ENCODE peak calls at places on chromosomes 2 and 18, in nine cellular contexts. F, U, T, Y, N, L, W, M and R are unnamed samples.
A peak's percentile ranks its signal among the peaks of the same experiment; 100 is the strongest.

GRCh38 chr2:127721978-127722355 is 20.7 kb downstream of the SFT2D3 start:
- DNase-seq in T (no peak), F (no peak), W (no peak), U (peak; percentile 60), M (no peak), L (peak; percentile 74), Y (no peak), N (no peak), R (no peak)

GRCh38 chr2:85215074-85216050 is 82.2 kb downstream of the TCF7L1 start:
- DNase-seq in Y (no peak), M (no peak), W (no peak), U (no peak), N (peak; percentile 95), F (no peak), L (no peak), T (peak; percentile 6), R (no peak)

GRCh38 chr2:190352668-190353536 is 9.5 kb downstream of the INPP1 start:
- DNase-seq in L (no peak), N (no peak), M (no peak), Y (no peak), U (no peak), T (no peak), F (no peak), W (no peak), R (no peak)

GRCh38 chr18:49168970-49169619 is 218.3 kb upstream of the SMAD7 start:
- DNase-seq in M (peak; percentile 74), U (no peak), F (no peak), T (no peak), W (no peak), Y (no peak), N (no peak), L (no peak), R (no peak)

GRCh38 chr18:35732134-35732533 is 150.6 kb downstream of the GALNT1 start:
- DNase-seq in N (no peak), Y (no peak), M (no peak), F (no peak), L (no peak), T (no peak), W (no peak), U (no peak), R (no peak)

GRCh38 chr2:120775261-120775660 is 39.6 kb downstream of the GLI2 start:
- DNase-seq in Y (no peak), W (no peak), M (no peak), U (no peak), F (peak; percentile 28), L (no peak), T (no peak), N (no peak), R (no peak)

GRCh38 chr2:31384771-31385276 is 29.7 kb downstream of the XDH start:
- DNase-seq in L (peak; percentile 91), U (peak; percentile 99), M (no peak), Y (no peak), F (no peak), N (peak; percentile 93), W (no peak), T (no peak), R (no peak)

GRCh38 chr2:107743274-107743673 is 83.4 kb upstream of the RGPD4 start:
- DNase-seq in T (no peak), N (no peak), U (no peak), L (no peak), F (no peak), M (no peak), Y (no peak), W (no peak), R (no peak)

GRCh38 chr2:39050109-39050508 is 70.7 kb downstream of the SOS1 start:
- DNase-seq in T (no peak), W (no peak), F (no peak), U (no peak), Y (no peak), L (no peak), M (no peak), N (no peak), R (no peak)

GRCh38 chr2:8544168-8544785 is 137.6 kb upstream of the ID2 start:
- DNase-seq in F (no peak), L (no peak), M (no peak), N (no peak), Y (no peak), T (no peak), U (no peak), W (no peak), R (no peak)

GRCh38 chr2:127280693-127281092 is 13.3 kb downstream of the ERCC3 start:
- DNase-seq in L (no peak), M (no peak), W (no peak), U (no peak), Y (no peak), T (no peak), N (no peak), F (no peak), R (no peak)

GRCh38 chr18:47215554-47216138 is 35.8 kb downstream of the SKOR2 start:
- DNase-seq in F (no peak), U (no peak), L (peak; percentile 26), T (peak; percentile 15), N (peak; percentile 61), Y (peak; percentile 37), M (peak; percentile 3), W (peak; percentile 41), R (no peak)

GRCh38 chr2:109422071-109422757 is 191.6 kb downstream of the SEPTIN10 start:
- DNase-seq in Y (no peak), T (no peak), L (no peak), U (no peak), F (peak; percentile 29), W (no peak), N (peak; percentile 21), M (no peak), R (no peak)

GRCh38 chr18:55862693-55863485 is 274.9 kb upstream of the TCF4 start:
- DNase-seq in T (no peak), W (no peak), F (no peak), L (no peak), N (no peak), M (no peak), Y (no peak), U (no peak), R (no peak)

DNA sequence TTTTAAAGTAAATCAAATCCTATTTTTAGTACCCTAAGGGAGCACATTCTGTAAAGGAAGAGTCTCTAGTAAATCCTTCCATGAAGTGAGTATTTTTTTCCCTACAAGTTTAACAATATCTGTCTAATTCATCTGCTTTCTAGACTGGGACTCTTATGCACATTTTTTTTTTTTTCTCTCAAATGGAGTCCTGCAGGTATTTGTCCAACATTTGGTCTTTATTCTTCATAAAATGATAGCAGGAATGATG is 33.8 kb downstream of the MYCN start:
- DNase-seq in U (no peak), N (no peak), Y (no peak), F (no peak), L (no peak), M (no peak), T (no peak), W (no peak), R (no peak)
- H3K27ac ChIP-seq in U (no peak overlapping the region), N (no peak overlapping the region), Y (no peak overlapping the region), F (no peak overlapping the region), L (no peak overlapping the region), M (no peak overlapping the region), T (no peak overlapping the region), W (no peak overlapping the region), R (no peak overlapping the region)

GRCh38 chr2:195359043-195359735 is 297.8 kb upstream of the SLC39A10 start:
- DNase-seq in Y (no peak), T (no peak), M (no peak), W (no peak), N (no peak), L (no peak), F (no peak), U (no peak), R (no peak)

GRCh38 chr2:195364015-195364965 is 292.7 kb upstream of the SLC39A10 start:
- DNase-seq in U (no peak), F (no peak), Y (no peak), W (no peak), L (peak; percentile 56), N (peak; percentile 65), M (no peak), T (no peak), R (no peak)

GRCh38 chr2:195367713-195368529 is 289.1 kb upstream of the SLC39A10 start:
- DNase-seq in Y (no peak), N (no peak), L (no peak), T (no peak), F (no peak), U (no peak), M (no peak), W (no peak), R (no peak)

GRCh38 chr2:195360242-195360641 is 296.8 kb upstream of the SLC39A10 start:
- DNase-seq in T (no peak), N (no peak), U (no peak), Y (no peak), F (no peak), M (no peak), W (no peak), L (no peak), R (no peak)

DNA sequence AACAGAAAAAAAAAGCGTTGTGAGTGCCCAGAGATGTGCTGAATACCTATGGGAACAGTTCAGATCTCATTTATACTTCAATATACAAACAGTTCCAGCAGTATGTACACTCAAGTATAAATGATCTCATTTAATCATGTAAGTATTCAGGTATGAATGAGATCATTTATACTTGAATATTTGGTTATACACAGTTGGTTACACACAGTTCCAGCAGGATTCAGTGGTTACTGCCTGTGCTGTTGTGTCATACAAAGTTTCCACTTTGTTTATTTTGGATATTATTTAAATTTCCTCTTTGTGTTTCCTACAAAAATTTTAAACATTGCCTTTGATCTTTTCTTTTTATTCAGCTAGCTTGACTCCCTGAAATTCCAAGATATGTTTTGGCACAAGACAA is 293.5 kb upstream of the SLC39A10 start:
- DNase-seq in M (no peak), W (no peak), F (no peak), U (no peak), L (no peak), Y (no peak), T (no peak), N (peak; percentile 43), R (no peak)
- H3K27ac ChIP-seq in M (no peak overlapping the region), W (no peak overlapping the region), F (no peak overlapping the region), U (no peak overlapping the region), L (no peak overlapping the region), Y (no peak overlapping the region), T (no peak overlapping the region), N (peak overlapping the region; percentile 22), R (no peak overlapping the region)

DNA sequence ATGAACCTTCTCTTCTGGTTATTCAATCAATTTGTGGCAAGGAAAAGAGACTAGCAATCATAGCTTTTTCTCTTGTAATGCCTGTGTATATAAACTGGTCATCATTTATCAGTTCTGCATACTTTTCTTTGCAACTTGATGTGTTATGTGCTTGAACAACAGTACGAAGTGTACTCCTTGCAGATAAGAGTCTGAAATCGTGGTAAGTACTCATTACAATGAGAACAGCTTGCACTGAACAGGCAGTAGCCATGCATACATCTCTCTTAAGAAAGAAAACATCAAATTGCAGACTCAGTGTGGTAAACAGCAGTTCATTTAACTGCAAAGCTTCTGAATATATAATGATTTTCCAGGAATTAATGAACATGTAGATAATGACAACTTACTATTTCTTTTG is 64.3 kb downstream of the GREB1L start:
- DNase-seq in F (no peak), T (no peak), L (no peak), U (no peak), M (no peak), W (no peak), N (no peak), Y (no peak), R (no peak)
- H3K27ac ChIP-seq in F (no peak overlapping the region), T (no peak overlapping the region), L (no peak overlapping the region), U (no peak overlapping the region), M (no peak overlapping the region), W (no peak overlapping the region), N (no peak overlapping the region), Y (no peak overlapping the region), R (no peak overlapping the region)

DNA sequence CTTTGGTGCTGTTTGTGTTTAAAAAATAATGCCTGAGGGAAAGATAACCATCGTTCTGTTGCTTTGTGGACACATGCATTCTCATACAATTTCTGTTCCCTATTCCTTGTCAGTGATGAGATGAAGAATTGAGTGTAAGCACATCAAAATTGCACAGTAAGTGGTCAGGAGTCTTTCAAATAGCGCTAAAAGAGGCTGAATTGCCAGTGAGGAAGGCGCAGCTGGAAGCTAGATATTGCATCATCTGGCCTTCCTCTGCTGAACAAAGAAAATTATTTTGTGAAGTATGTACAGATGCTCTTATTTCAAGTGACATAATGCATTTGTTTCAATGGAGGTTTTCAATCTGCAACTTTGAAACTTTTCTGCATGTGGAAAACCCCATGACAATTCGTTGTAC is 80.5 kb downstream of the CD28 start:
- DNase-seq in Y (no peak), N (peak; percentile 74), U (no peak), M (no peak), L (no peak), T (peak; percentile 30), W (no peak), F (no peak), R (no peak)
- H3K27ac ChIP-seq in Y (no peak overlapping the region), N (no peak overlapping the region), U (no peak overlapping the region), M (no peak overlapping the region), L (no peak overlapping the region), T (peak overlapping the region; percentile 70), W (no peak overlapping the region), F (no peak overlapping the region), R (no peak overlapping the region)